ENCODE peak calls at places on chromosomes 12 and 14, in six cellular contexts. One of them, this sample, is unnamed.

GRCh38 chr12:93990832-93991748 is 157.3 kb upstream of the PLXNC1 start:
- DNase-seq in CD8-positive, alpha-beta memory T cell: no peak
- DNase-seq in endothelial cell of umbilical vein: no peak
- DNase-seq in lower leg skin: peak; percentile 86
- DNase-seq in HepG2: peak; percentile 45
- DNase-seq in AG09309: peak; percentile 11
- DNase-seq in this sample: no peak

GRCh38 chr12:52774629-52775250 is 2.4 kb downstream of the KRT76 start:
- DNase-seq in CD8-positive, alpha-beta memory T cell: no peak
- DNase-seq in HepG2: no peak
- DNase-seq in lower leg skin: peak; percentile 45
- DNase-seq in AG09309: no peak
- DNase-seq in endothelial cell of umbilical vein: no peak
- DNase-seq in this sample: no peak

GRCh38 chr12:76316468-76316867 is 31.7 kb downstream of the BBS10 start:
- DNase-seq in lower leg skin: no peak
- DNase-seq in HepG2: no peak
- DNase-seq in CD8-positive, alpha-beta memory T cell: no peak
- DNase-seq in AG09309: no peak
- DNase-seq in endothelial cell of umbilical vein: no peak
- DNase-seq in this sample: no peak

GRCh38 chr14:59020382-59020781 is 168.1 kb upstream of the DAAM1 start:
- DNase-seq in CD8-positive, alpha-beta memory T cell: no peak
- DNase-seq in HepG2: no peak
- DNase-seq in endothelial cell of umbilical vein: peak; percentile 35
- DNase-seq in lower leg skin: no peak
- DNase-seq in AG09309: no peak
- DNase-seq in this sample: no peak

GRCh38 chr14:33229269-33229924 is 290.7 kb downstream of the NPAS3 start:
- DNase-seq in CD8-positive, alpha-beta memory T cell: no peak
- DNase-seq in HepG2: no peak
- DNase-seq in endothelial cell of umbilical vein: no peak
- DNase-seq in AG09309: no peak
- DNase-seq in lower leg skin: no peak
- DNase-seq in this sample: no peak

GRCh38 chr12:14577344-14577743 is 9.7 kb upstream of the PLBD1 start:
- DNase-seq in AG09309: no peak
- DNase-seq in endothelial cell of umbilical vein: no peak
- DNase-seq in CD8-positive, alpha-beta memory T cell: peak; percentile 59
- DNase-seq in lower leg skin: no peak
- DNase-seq in HepG2: no peak
- DNase-seq in this sample: peak; percentile 58

GRCh38 chr12:69904761-69905160 is 79.7 kb downstream of the MYRFL start:
- DNase-seq in lower leg skin: no peak
- DNase-seq in AG09309: peak; percentile 50
- DNase-seq in CD8-positive, alpha-beta memory T cell: no peak
- DNase-seq in HepG2: no peak
- DNase-seq in endothelial cell of umbilical vein: no peak
- DNase-seq in this sample: no peak

GRCh38 chr12:120639771-120640721 is at the start of gene CABP1:
- DNase-seq in endothelial cell of umbilical vein: no peak
- DNase-seq in HepG2: peak; percentile 7
- DNase-seq in CD8-positive, alpha-beta memory T cell: peak; percentile 47
- DNase-seq in lower leg skin: no peak
- DNase-seq in AG09309: no peak
- DNase-seq in this sample: peak; percentile 41

GRCh38 chr14:74574092-74574438 is 38.0 kb downstream of the LTBP2 start:
- DNase-seq in lower leg skin: no peak
- DNase-seq in CD8-positive, alpha-beta memory T cell: peak; percentile 69
- DNase-seq in endothelial cell of umbilical vein: no peak
- DNase-seq in HepG2: no peak
- DNase-seq in AG09309: no peak
- DNase-seq in this sample: peak; percentile 79

GRCh38 chr12:40162022-40162421 is 56.1 kb upstream of the SLC2A13 start:
- DNase-seq in CD8-positive, alpha-beta memory T cell: no peak
- DNase-seq in AG09309: no peak
- DNase-seq in HepG2: no peak
- DNase-seq in endothelial cell of umbilical vein: no peak
- DNase-seq in lower leg skin: no peak
- DNase-seq in this sample: no peak

GRCh38 chr14:24784981-24785380 is 151.0 kb upstream of the GZMB start:
- DNase-seq in HepG2: no peak
- DNase-seq in AG09309: no peak
- DNase-seq in endothelial cell of umbilical vein: no peak
- DNase-seq in CD8-positive, alpha-beta memory T cell: no peak
- DNase-seq in lower leg skin: no peak
- DNase-seq in this sample: no peak

GRCh38 chr14:92922883-92923743 is at the start of gene CHGA:
- DNase-seq in CD8-positive, alpha-beta memory T cell: peak; percentile 23
- DNase-seq in endothelial cell of umbilical vein: peak; percentile 40
- DNase-seq in HepG2: peak; percentile 36
- DNase-seq in AG09309: no peak
- DNase-seq in lower leg skin: no peak
- DNase-seq in this sample: no peak

GRCh38 chr12:60148831-60149230 is 553.0 kb downstream of the SLC16A7 start:
- DNase-seq in lower leg skin: no peak
- DNase-seq in HepG2: no peak
- DNase-seq in AG09309: peak; percentile 66
- DNase-seq in endothelial cell of umbilical vein: peak; percentile 82
- DNase-seq in CD8-positive, alpha-beta memory T cell: no peak
- DNase-seq in this sample: no peak

GRCh38 chr14:32078794-32079663 is 1.9 kb downstream of the ARHGAP5 start:
- DNase-seq in endothelial cell of umbilical vein: peak; percentile 33
- DNase-seq in lower leg skin: no peak
- DNase-seq in CD8-positive, alpha-beta memory T cell: no peak
- DNase-seq in HepG2: peak; percentile 96
- DNase-seq in AG09309: no peak
- DNase-seq in this sample: no peak

GRCh38 chr14:52268191-52269061 is 928 bp downstream of the PTGDR start:
- DNase-seq in AG09309: no peak
- DNase-seq in endothelial cell of umbilical vein: no peak
- DNase-seq in lower leg skin: no peak
- DNase-seq in CD8-positive, alpha-beta memory T cell: peak; percentile 31
- DNase-seq in HepG2: no peak
- DNase-seq in this sample: no peak

GRCh38 chr12:111435661-111436201 is 30.0 kb downstream of the SH2B3 start:
- DNase-seq in AG09309: no peak
- DNase-seq in CD8-positive, alpha-beta memory T cell: peak; percentile 57
- DNase-seq in HepG2: no peak
- DNase-seq in lower leg skin: no peak
- DNase-seq in endothelial cell of umbilical vein: no peak
- DNase-seq in this sample: no peak

GRCh38 chr12:39816671-39817185 is 197.1 kb upstream of the ABCD2 start:
- DNase-seq in CD8-positive, alpha-beta memory T cell: no peak
- DNase-seq in HepG2: no peak
- DNase-seq in lower leg skin: no peak
- DNase-seq in endothelial cell of umbilical vein: no peak
- DNase-seq in AG09309: no peak
- DNase-seq in this sample: no peak

GRCh38 chr12:62776575-62776974 is 158.4 kb downstream of the PPM1H start:
- DNase-seq in AG09309: no peak
- DNase-seq in HepG2: no peak
- DNase-seq in endothelial cell of umbilical vein: no peak
- DNase-seq in lower leg skin: no peak
- DNase-seq in CD8-positive, alpha-beta memory T cell: no peak
- DNase-seq in this sample: no peak

GRCh38 chr12:55743967-55744931 is 1.3 kb downstream of the GDF11 start:
- DNase-seq in endothelial cell of umbilical vein: peak; percentile 28
- DNase-seq in AG09309: no peak
- DNase-seq in HepG2: no peak
- DNase-seq in lower leg skin: no peak
- DNase-seq in CD8-positive, alpha-beta memory T cell: no peak
- DNase-seq in this sample: no peak

GRCh38 chr14:51236314-51236713 is 3.7 kb upstream of the TMX1 start:
- DNase-seq in endothelial cell of umbilical vein: no peak
- DNase-seq in lower leg skin: no peak
- DNase-seq in HepG2: no peak
- DNase-seq in AG09309: no peak
- DNase-seq in CD8-positive, alpha-beta memory T cell: no peak
- DNase-seq in this sample: no peak

GRCh38 chr12:119593578-119594398 is at the start of gene TMEM233:
- DNase-seq in AG09309: no peak
- DNase-seq in CD8-positive, alpha-beta memory T cell: no peak
- DNase-seq in lower leg skin: no peak
- DNase-seq in HepG2: no peak
- DNase-seq in endothelial cell of umbilical vein: no peak
- DNase-seq in this sample: no peak

GRCh38 chr12:3115078-3115477 is 37.9 kb downstream of the TSPAN9 start:
- DNase-seq in AG09309: no peak
- DNase-seq in HepG2: no peak
- DNase-seq in lower leg skin: no peak
- DNase-seq in endothelial cell of umbilical vein: no peak
- DNase-seq in CD8-positive, alpha-beta memory T cell: no peak
- DNase-seq in this sample: no peak

GRCh38 chr12:89954259-89954658 is 245.6 kb upstream of the ATP2B1 start:
- DNase-seq in lower leg skin: no peak
- DNase-seq in endothelial cell of umbilical vein: no peak
- DNase-seq in AG09309: no peak
- DNase-seq in HepG2: no peak
- DNase-seq in CD8-positive, alpha-beta memory T cell: no peak
- DNase-seq in this sample: no peak

GRCh38 chr14:81400852-81401251 is 728 bp upstream of the STON2 start:
- DNase-seq in lower leg skin: peak; percentile 96
- DNase-seq in HepG2: no peak
- DNase-seq in AG09309: peak; percentile 99
- DNase-seq in endothelial cell of umbilical vein: no peak
- DNase-seq in CD8-positive, alpha-beta memory T cell: no peak
- DNase-seq in this sample: no peak

GRCh38 chr14:97298331-97298730 is 501.1 kb downstream of the VRK1 start:
- DNase-seq in AG09309: no peak
- DNase-seq in endothelial cell of umbilical vein: no peak
- DNase-seq in HepG2: no peak
- DNase-seq in lower leg skin: no peak
- DNase-seq in CD8-positive, alpha-beta memory T cell: no peak
- DNase-seq in this sample: no peak

GRCh38 chr14:59133202-59133601 is 55.3 kb upstream of the DAAM1 start:
- DNase-seq in lower leg skin: no peak
- DNase-seq in AG09309: no peak
- DNase-seq in CD8-positive, alpha-beta memory T cell: no peak
- DNase-seq in HepG2: no peak
- DNase-seq in endothelial cell of umbilical vein: peak; percentile 31
- DNase-seq in this sample: no peak

DNA sequence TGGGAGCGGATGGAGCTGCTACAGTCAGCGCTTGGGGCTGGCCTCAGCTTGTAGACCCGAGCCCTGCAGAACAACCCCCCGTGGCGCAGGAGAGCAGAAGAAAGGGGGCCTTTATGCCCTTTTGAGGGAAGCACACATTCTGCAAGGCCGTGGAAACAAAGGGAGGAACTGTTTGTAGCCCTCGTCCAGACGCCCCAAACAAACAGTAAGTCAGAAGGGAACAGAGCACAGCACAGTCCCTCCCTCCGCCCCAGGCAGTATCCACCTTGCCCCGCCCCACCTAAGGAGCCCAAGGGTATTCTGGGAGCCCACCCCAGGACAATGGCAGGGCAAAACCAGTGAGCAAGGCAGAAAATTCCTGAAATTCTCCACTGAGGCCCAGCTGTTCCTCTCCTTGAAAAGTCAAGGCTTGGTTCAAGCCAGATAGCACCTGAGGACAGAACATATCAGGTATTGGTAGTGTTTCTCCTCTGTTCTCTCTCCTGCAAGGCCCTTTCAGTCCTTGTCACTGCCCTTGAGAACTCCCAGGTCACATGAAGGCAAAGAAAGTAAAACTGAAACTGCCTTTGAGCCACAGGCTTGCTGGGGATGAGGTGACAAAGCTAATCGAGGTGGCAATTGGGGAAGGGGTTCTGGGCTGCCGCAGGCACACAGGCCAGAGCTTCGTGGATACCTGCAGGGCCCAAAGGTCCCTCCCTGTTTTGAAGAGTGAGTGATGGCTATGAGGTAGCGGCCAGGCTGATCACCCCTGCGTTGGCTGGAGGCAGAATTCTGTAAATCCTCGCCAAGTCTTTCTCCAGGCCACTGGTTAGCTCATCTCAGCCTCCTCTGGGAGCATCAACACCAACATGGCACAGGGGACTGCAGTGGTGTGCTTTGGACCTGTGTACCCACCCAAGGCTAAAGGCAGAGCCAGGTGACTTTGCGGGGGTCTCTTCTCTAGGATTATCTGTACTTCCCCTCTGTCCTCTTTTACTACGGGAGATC is 499 bp downstream of the DGLUCY start:
- DNase-seq in endothelial cell of umbilical vein: peak; percentile 91
- DNase-seq in CD8-positive, alpha-beta memory T cell: peak; percentile 65
- DNase-seq in lower leg skin: peak; percentile 95
- DNase-seq in HepG2: peak; percentile 79
- DNase-seq in AG09309: no peak
- DNase-seq in this sample: peak; percentile 81
- H3K4me3 ChIP-seq in endothelial cell of umbilical vein: peak overlapping the region; percentile 66
- H3K4me3 ChIP-seq in CD8-positive, alpha-beta memory T cell: peak overlapping the region; percentile 78
- H3K4me3 ChIP-seq in lower leg skin: peak overlapping the region; percentile 48
- H3K4me3 ChIP-seq in HepG2: peak overlapping the region; percentile 69
- H3K4me3 ChIP-seq in AG09309: peak overlapping the region; percentile 66
- H3K4me3 ChIP-seq in this sample: peak overlapping the region; percentile 88

GRCh38 chr12:92930421-92930820 is 1.3 kb upstream of the EEA1 start:
- DNase-seq in AG09309: no peak
- DNase-seq in CD8-positive, alpha-beta memory T cell: no peak
- DNase-seq in endothelial cell of umbilical vein: no peak
- DNase-seq in lower leg skin: no peak
- DNase-seq in HepG2: no peak
- DNase-seq in this sample: no peak

GRCh38 chr12:92938018-92938417 is 8.9 kb upstream of the EEA1 start:
- DNase-seq in HepG2: no peak
- DNase-seq in AG09309: no peak
- DNase-seq in lower leg skin: no peak
- DNase-seq in endothelial cell of umbilical vein: no peak
- DNase-seq in CD8-positive, alpha-beta memory T cell: no peak
- DNase-seq in this sample: no peak

GRCh38 chr12:92929957-92930356 is 862 bp upstream of the EEA1 start:
- DNase-seq in lower leg skin: no peak
- DNase-seq in AG09309: no peak
- DNase-seq in CD8-positive, alpha-beta memory T cell: no peak
- DNase-seq in HepG2: no peak
- DNase-seq in endothelial cell of umbilical vein: no peak
- DNase-seq in this sample: no peak

GRCh38 chr12:92928962-92929915 is at the start of gene EEA1:
- DNase-seq in HepG2: peak; percentile 91
- DNase-seq in lower leg skin: peak; percentile 99
- DNase-seq in AG09309: peak; percentile 82
- DNase-seq in endothelial cell of umbilical vein: peak; percentile 96
- DNase-seq in CD8-positive, alpha-beta memory T cell: peak; percentile 95
- DNase-seq in this sample: peak; percentile 90

GRCh38 chr12:92933606-92934005 is 4.5 kb upstream of the EEA1 start:
- DNase-seq in CD8-positive, alpha-beta memory T cell: no peak
- DNase-seq in lower leg skin: no peak
- DNase-seq in endothelial cell of umbilical vein: no peak
- DNase-seq in HepG2: no peak
- DNase-seq in AG09309: no peak
- DNase-seq in this sample: no peak
- H3K4me3 ChIP-seq in CD8-positive, alpha-beta memory T cell: no peak overlapping the region
- H3K4me3 ChIP-seq in lower leg skin: no peak overlapping the region
- H3K4me3 ChIP-seq in endothelial cell of umbilical vein: no peak overlapping the region
- H3K4me3 ChIP-seq in HepG2: no peak overlapping the region
- H3K4me3 ChIP-seq in AG09309: no peak overlapping the region
- H3K4me3 ChIP-seq in this sample: no peak overlapping the region

GRCh38 chr14:23531391-23531790 is 20.2 kb downstream of the ZFHX2 start:
- DNase-seq in lower leg skin: no peak
- DNase-seq in endothelial cell of umbilical vein: no peak
- DNase-seq in CD8-positive, alpha-beta memory T cell: no peak
- DNase-seq in HepG2: no peak
- DNase-seq in AG09309: no peak
- DNase-seq in this sample: no peak
- H3K4me3 ChIP-seq in lower leg skin: no peak overlapping the region
- H3K4me3 ChIP-seq in endothelial cell of umbilical vein: no peak overlapping the region
- H3K4me3 ChIP-seq in CD8-positive, alpha-beta memory T cell: no peak overlapping the region
- H3K4me3 ChIP-seq in HepG2: no peak overlapping the region
- H3K4me3 ChIP-seq in AG09309: no peak overlapping the region
- H3K4me3 ChIP-seq in this sample: no peak overlapping the region

GRCh38 chr14:105091335-105092123 is 26.3 kb upstream of the GPR132 start:
- DNase-seq in endothelial cell of umbilical vein: no peak
- DNase-seq in HepG2: peak; percentile 71
- DNase-seq in lower leg skin: peak; percentile 95
- DNase-seq in CD8-positive, alpha-beta memory T cell: no peak
- DNase-seq in AG09309: no peak
- DNase-seq in this sample: no peak
- H3K4me3 ChIP-seq in endothelial cell of umbilical vein: no peak overlapping the region
- H3K4me3 ChIP-seq in HepG2: peak overlapping the region; percentile 11
- H3K4me3 ChIP-seq in lower leg skin: no peak overlapping the region
- H3K4me3 ChIP-seq in CD8-positive, alpha-beta memory T cell: no peak overlapping the region
- H3K4me3 ChIP-seq in AG09309: no peak overlapping the region
- H3K4me3 ChIP-seq in this sample: no peak overlapping the region